ENCODE peak calls at places on chromosomes 11 and 22, in seven cellular contexts. P is IMR-90; Q is H54; H is endothelial cell; M is GM04503; X is activated CD8-positive, alpha-beta memory T cell treated with anti-CD3 and anti-CD28 coated beads for 48 hours; U is activated CD4-positive, alpha-beta T cell treated with anti-CD3 and anti-CD28 coated beads, Interleukin-2, amount 50 U/mL, for 1 hour. L is an unnamed sample.

GRCh38 chr11:45660717-45661416 is 4.6 kb downstream of the CHST1 start:
- DNase-seq in P (no peak), Q (no peak), H (no peak), M (no peak), X (no peak), U (no peak), L (no peak)

GRCh38 chr22:28146401-28147304 is 227.6 kb upstream of the PITPNB start:
- DNase-seq in P (no peak), Q (no peak), H (no peak), M (no peak), X (no peak), U (no peak), L (no peak)

GRCh38 chr22:43057641-43058040 is 31.6 kb downstream of the TTLL1 start:
- DNase-seq in P (no peak), Q (no peak), H (no peak), M (no peak), X (no peak), U (no peak), L (no peak)

GRCh38 chr22:48223488-48224190 is 1461.2 kb downstream of the TBC1D22A start:
- DNase-seq in P (no peak), Q (no peak), H (no peak), M (no peak), X (no peak), U (no peak), L (no peak)

GRCh38 chr11:108632041-108632440 is 32.8 kb upstream of the DDX10 start:
- DNase-seq in P (no peak), Q (no peak), H (no peak), M (no peak), X (no peak), U (no peak), L (no peak)

GRCh38 chr22:45671051-45671782 is 417 bp upstream of the ATXN10 start:
- DNase-seq in P (no peak), Q (no peak), H (peak), M (no peak), X (no peak), U (no peak), L (peak)

GRCh38 chr22:48277868-48278581 is 1515.6 kb downstream of the TBC1D22A start:
- DNase-seq in P (no peak), Q (no peak), H (no peak), M (no peak), X (no peak), U (no peak), L (no peak)

GRCh38 chr22:42062506-42063190 is 8.0 kb downstream of the NAGA start:
- DNase-seq in P (no peak), Q (no peak), H (no peak), M (no peak), X (no peak), U (no peak), L (no peak)

GRCh38 chr22:27412866-27413445 is 388.6 kb downstream of the MN1 start:
- DNase-seq in P (no peak), Q (no peak), H (no peak), M (no peak), X (no peak), U (no peak), L (no peak)

GRCh38 chr11:42764936-42765335 is 546.9 kb upstream of the API5 start:
- DNase-seq in P (no peak), Q (no peak), H (no peak), M (no peak), X (no peak), U (no peak), L (no peak)

GRCh38 chr11:850777-851762 is 8.4 kb downstream of the TSPAN4 start:
- DNase-seq in P (no peak), Q (peak), H (no peak), M (no peak), X (no peak), U (no peak), L (no peak)

GRCh38 chr22:29855611-29856181 is 17.6 kb upstream of the ASCC2 start:
- DNase-seq in P (no peak), Q (no peak), H (no peak), M (no peak), X (no peak), U (no peak), L (no peak)

GRCh38 chr11:120023120-120023519 is 114.8 kb downstream of the TRIM29 start:
- DNase-seq in P (no peak), Q (no peak), H (no peak), M (no peak), X (no peak), U (no peak), L (no peak)

GRCh38 chr11:1087279-1087960 is 12.7 kb downstream of the MUC2 start:
- DNase-seq in P (no peak), Q (no peak), H (no peak), M (no peak), X (no peak), U (no peak), L (no peak)

GRCh38 chr22:47621253-47621652 is 858.8 kb downstream of the TBC1D22A start:
- DNase-seq in P (no peak), Q (no peak), H (no peak), M (no peak), X (no peak), U (no peak), L (no peak)

GRCh38 chr22:18110194-18110943 is at the start of gene TUBA8:
- DNase-seq in P (peak), Q (no peak), H (peak), M (no peak), X (peak), U (peak), L (peak)

GRCh38 chr11:8871283-8871775 is 39.7 kb upstream of the AKIP1 start:
- DNase-seq in P (peak), Q (peak), H (peak), M (peak), X (no peak), U (no peak), L (no peak)

GRCh38 chr11:122138759-122139594 is 23.0 kb upstream of the BLID start:
- DNase-seq in P (peak), Q (no peak), H (no peak), M (no peak), X (no peak), U (no peak), L (no peak)

GRCh38 chr22:46350646-46351045 is 15.1 kb downstream of the TRMU start:
- DNase-seq in P (no peak), Q (no peak), H (no peak), M (no peak), X (no peak), U (no peak), L (no peak)

GRCh38 chr11:34192481-34193401 is 87.3 kb downstream of the NAT10 start:
- DNase-seq in P (peak), Q (peak), H (no peak), M (peak), X (no peak), U (no peak), L (no peak)

GRCh38 chr11:125918140-125918840 is 14.0 kb downstream of the DDX25 start:
- DNase-seq in P (no peak), Q (no peak), H (no peak), M (no peak), X (no peak), U (no peak), L (no peak)

GRCh38 chr22:23007823-23008222 is 62.5 kb upstream of the GNAZ start:
- DNase-seq in P (no peak), Q (no peak), H (no peak), M (no peak), X (no peak), U (no peak), L (no peak)

GRCh38 chr11:67284811-67285540 is 4.1 kb upstream of the ANKRD13D start:
- DNase-seq in P (no peak), Q (no peak), H (no peak), M (no peak), X (no peak), U (no peak), L (no peak)

GRCh38 chr11:65110354-65110861 is 1.3 kb upstream of the TM7SF2 start:
- DNase-seq in P (peak), Q (peak), H (peak), M (no peak), X (peak), U (peak), L (peak)

GRCh38 chr11:9982127-9982795 is 311.8 kb downstream of the SBF2 start:
- DNase-seq in P (no peak), Q (peak), H (no peak), M (peak), X (no peak), U (no peak), L (no peak)

GRCh38 chr11:97683733-97684132 is 1293.9 kb downstream of the JRKL start:
- DNase-seq in P (no peak), Q (no peak), H (no peak), M (no peak), X (no peak), U (no peak), L (no peak)

GRCh38 chr11:77589521-77590193 is at the start of gene AQP11:
- DNase-seq in P (peak), Q (peak), H (peak), M (no peak), X (peak), U (peak), L (peak)

GRCh38 chr11:125188021-125188420 is 23.5 kb downstream of the PKNOX2 start:
- DNase-seq in P (peak), Q (no peak), H (no peak), M (no peak), X (no peak), U (no peak), L (no peak)

GRCh38 chr22:50576806-50577696 is 1.2 kb downstream of the CPT1B start:
- DNase-seq in P (no peak), Q (peak), H (no peak), M (no peak), X (no peak), U (no peak), L (no peak)

GRCh38 chr11:73566977-73567755 is 30.7 kb downstream of the FAM168A start:
- DNase-seq in P (peak), Q (no peak), H (no peak), M (no peak), X (no peak), U (no peak), L (no peak)

GRCh38 chr11:109320595-109320994 is 101.4 kb upstream of the C11orf87 start:
- DNase-seq in P (peak), Q (peak), H (no peak), M (peak), X (no peak), U (no peak), L (no peak)

GRCh38 chr11:43269229-43269928 is 42.4 kb upstream of the API5 start:
- DNase-seq in P (no peak), Q (no peak), H (no peak), M (no peak), X (no peak), U (no peak), L (no peak)